ENCODE peak calls at places on chromosome 14, in eight cellular contexts. S, O, C, Z, H, Y, J and P are unnamed samples.

GRCh38 chr14:34539407-34540180 is at the start of gene EAPP:
- DNase-seq in S (peak), O (peak), C (peak), Z (peak), H (peak), Y (peak), J (peak), P (peak)

GRCh38 chr14:103533137-103533998 is 4.4 kb downstream of the TRMT61A start:
- DNase-seq in S (no peak), O (no peak), C (no peak), Z (no peak), H (no peak), Y (no peak), J (no peak), P (no peak)

GRCh38 chr14:91398707-91399106 is 18.9 kb downstream of the CCDC88C start:
- DNase-seq in S (no peak), O (no peak), C (no peak), Z (no peak), H (no peak), Y (no peak), J (peak), P (no peak)

GRCh38 chr14:96119947-96120346 is 80.8 kb downstream of the C14orf132 start:
- DNase-seq in S (no peak), O (no peak), C (no peak), Z (no peak), H (no peak), Y (no peak), J (no peak), P (no peak)

GRCh38 chr14:77717608-77718305 is 9.9 kb downstream of the SLIRP start:
- DNase-seq in S (no peak), O (no peak), C (no peak), Z (no peak), H (no peak), Y (no peak), J (no peak), P (no peak)

GRCh38 chr14:95935228-95935822 is 58.7 kb downstream of the TUNAR start:
- DNase-seq in S (peak), O (peak), C (peak), Z (no peak), H (no peak), Y (peak), J (no peak), P (peak)

GRCh38 chr14:56087824-56088571 is 30.2 kb upstream of the PELI2 start:
- DNase-seq in S (no peak), O (no peak), C (no peak), Z (no peak), H (no peak), Y (no peak), J (no peak), P (no peak)

GRCh38 chr14:36069535-36069900 is 107.0 kb downstream of the PTCSC3 start:
- DNase-seq in S (peak), O (peak), C (peak), Z (peak), H (no peak), Y (peak), J (peak), P (no peak)

GRCh38 chr14:38079268-38079667 is 128.4 kb upstream of the SSTR1 start:
- DNase-seq in S (no peak), O (no peak), C (no peak), Z (no peak), H (peak), Y (no peak), J (no peak), P (no peak)

GRCh38 chr14:52873694-52874093 is 77.2 kb downstream of the FERMT2 start:
- DNase-seq in S (no peak), O (no peak), C (no peak), Z (no peak), H (no peak), Y (no peak), J (no peak), P (peak)

GRCh38 chr14:104107611-104108569 is 22.4 kb downstream of the ASPG start:
- DNase-seq in S (peak), O (no peak), C (no peak), Z (no peak), H (no peak), Y (no peak), J (peak), P (no peak)

GRCh38 chr14:95514131-95515079 is 2.0 kb downstream of the SYNE3 start:
- DNase-seq in S (no peak), O (peak), C (no peak), Z (no peak), H (no peak), Y (no peak), J (no peak), P (no peak)

GRCh38 chr14:30521899-30522736 is 36.8 kb upstream of the G2E3 start:
- DNase-seq in S (peak), O (peak), C (peak), Z (peak), H (peak), Y (peak), J (no peak), P (peak)

GRCh38 chr14:53468876-53469275 is 315.8 kb upstream of the DDHD1 start:
- DNase-seq in S (no peak), O (no peak), C (no peak), Z (no peak), H (no peak), Y (no peak), J (no peak), P (no peak)

GRCh38 chr14:71856199-71856919 is 75.9 kb upstream of the RGS6 start:
- DNase-seq in S (no peak), O (no peak), C (no peak), Z (no peak), H (peak), Y (no peak), J (no peak), P (no peak)

GRCh38 chr14:104215706-104216334 is 77.4 kb downstream of the KIF26A start:
- DNase-seq in S (no peak), O (no peak), C (no peak), Z (no peak), H (no peak), Y (no peak), J (no peak), P (no peak)

GRCh38 chr14:54627718-54628345 is 60.9 kb downstream of the SAMD4A start:
- DNase-seq in S (no peak), O (peak), C (peak), Z (no peak), H (peak), Y (no peak), J (no peak), P (peak)

GRCh38 chr14:100903672-100904185 is at the start of gene RTL1:
- DNase-seq in S (no peak), O (no peak), C (no peak), Z (no peak), H (no peak), Y (no peak), J (peak), P (no peak)

GRCh38 chr14:100294963-100295330 is 11.3 kb downstream of the SLC25A29 start:
- DNase-seq in S (no peak), O (no peak), C (no peak), Z (no peak), H (no peak), Y (no peak), J (no peak), P (no peak)

GRCh38 chr14:20834899-20835298 is 32.3 kb upstream of the RNASE1 start:
- DNase-seq in S (no peak), O (no peak), C (no peak), Z (no peak), H (no peak), Y (no peak), J (no peak), P (no peak)

GRCh38 chr14:104095426-104096310 is 10.2 kb downstream of the ASPG start:
- DNase-seq in S (no peak), O (no peak), C (no peak), Z (no peak), H (no peak), Y (no peak), J (no peak), P (no peak)

GRCh38 chr14:105859717-105860614 is 333.6 kb downstream of the TMEM121 start:
- DNase-seq in S (no peak), O (no peak), C (no peak), Z (no peak), H (no peak), Y (no peak), J (no peak), P (no peak)

GRCh38 chr14:43754838-43755237 is 752.2 kb downstream of the FSCB start:
- DNase-seq in S (no peak), O (peak), C (no peak), Z (no peak), H (no peak), Y (no peak), J (peak), P (no peak)

GRCh38 chr14:70872678-70873020 is 34.6 kb upstream of the PCNX1 start:
- DNase-seq in S (no peak), O (no peak), C (no peak), Z (no peak), H (no peak), Y (no peak), J (no peak), P (no peak)

GRCh38 chr14:96162741-96163140 is 41.9 kb upstream of the BDKRB2 start:
- DNase-seq in S (no peak), O (no peak), C (no peak), Z (no peak), H (no peak), Y (no peak), J (no peak), P (no peak)

GRCh38 chr14:43356984-43357545 is 1150.0 kb downstream of the FSCB start:
- DNase-seq in S (no peak), O (no peak), C (no peak), Z (no peak), H (no peak), Y (no peak), J (no peak), P (no peak)

GRCh38 chr14:75978249-75978731 is 3.5 kb downstream of the TGFB3 start:
- DNase-seq in S (no peak), O (no peak), C (no peak), Z (no peak), H (no peak), Y (no peak), J (no peak), P (no peak)

GRCh38 chr14:42013560-42013959 is 406.9 kb downstream of the LRFN5 start:
- DNase-seq in S (no peak), O (no peak), C (no peak), Z (no peak), H (no peak), Y (no peak), J (no peak), P (peak)

DNA sequence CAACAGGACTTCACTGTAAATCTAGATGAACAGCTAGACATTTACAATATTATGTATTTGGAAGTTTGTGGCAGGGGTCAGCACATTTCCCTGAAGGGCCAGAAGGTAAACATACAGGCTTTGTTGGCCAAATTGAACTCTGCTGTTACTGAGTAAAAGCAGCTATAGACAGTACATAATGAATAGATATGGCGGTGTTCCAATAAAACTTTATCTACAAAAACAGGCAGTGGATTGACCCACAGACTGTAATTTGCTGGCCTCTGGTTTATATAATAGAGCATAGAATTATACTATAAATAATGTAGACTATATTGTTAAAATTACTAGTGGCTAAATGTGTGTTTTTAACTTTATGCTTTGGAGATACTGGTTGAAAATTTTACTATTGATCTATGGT is 25.7 kb downstream of the SERPINA10 start:
- DNase-seq in S (no peak), O (no peak), C (no peak), Z (no peak), H (no peak), Y (no peak), J (no peak), P (no peak)
- TF ChIP-seq EZH2 in S (no peak), O (no peak), C (no peak), Z (no peak), H (no peak), Y (no peak), J (no peak), P (no peak)

DNA sequence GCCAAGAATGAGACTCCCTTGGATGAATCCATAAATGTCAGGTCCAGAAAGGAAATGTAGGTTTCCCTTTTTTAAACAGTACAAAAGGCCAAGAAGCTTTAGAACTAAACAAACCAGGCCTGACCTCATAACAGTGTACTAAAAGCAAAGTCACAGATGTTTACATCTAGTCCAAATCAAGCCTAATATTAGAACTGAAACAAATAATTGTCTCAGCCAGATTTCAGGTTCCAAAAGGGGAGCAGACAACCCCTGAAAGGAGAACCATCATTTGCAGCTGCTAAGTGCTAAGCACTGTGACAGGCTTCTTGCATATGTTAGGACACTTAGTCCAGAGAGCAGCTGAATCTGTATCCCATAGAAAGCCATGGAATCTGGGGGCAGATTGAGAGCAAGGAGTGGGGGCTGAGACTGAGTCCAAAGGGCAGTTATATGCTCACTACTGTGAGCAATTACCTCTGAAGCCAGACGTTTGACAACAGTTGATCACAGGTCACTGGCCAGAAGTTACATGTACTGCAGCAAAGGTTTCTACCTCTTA is 90.1 kb downstream of the STXBP6 start:
- DNase-seq in S (no peak), O (no peak), C (no peak), Z (no peak), H (no peak), Y (peak), J (no peak), P (no peak)
- TF ChIP-seq POLR2AphosphoS5 in S (no peak), O (no peak), C (no peak), Z (no peak), H (no peak), Y (no peak), J (no peak), P (no peak)

DNA sequence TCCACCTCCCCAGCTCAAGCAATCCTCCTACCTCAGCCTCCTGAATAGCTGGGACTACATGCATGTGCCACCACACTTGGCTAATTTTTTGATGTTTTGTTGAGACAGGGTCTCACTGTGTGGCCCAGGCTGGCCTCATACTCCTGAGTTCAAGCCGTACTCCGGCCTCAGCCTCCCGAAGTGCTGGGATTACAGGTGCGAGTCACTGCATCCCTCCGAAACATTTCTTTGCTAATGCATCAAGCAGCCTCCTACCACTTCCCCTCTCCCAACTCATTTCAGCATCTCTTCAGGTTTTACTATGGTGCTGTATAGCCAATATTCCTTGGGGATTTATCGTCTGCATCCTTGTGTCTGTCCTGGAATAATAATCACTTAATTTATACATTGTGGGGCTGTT is 2.3 kb upstream of the SLC22A17 start:
- DNase-seq in S (no peak), O (no peak), C (no peak), Z (no peak), H (no peak), Y (no peak), J (no peak), P (no peak)
- H3K4me3 ChIP-seq in S (no peak), O (no peak), C (no peak), Z (no peak), H (no peak), Y (no peak), J (no peak), P (no peak)

GRCh38 chr14:57866199-57866755 is 385 bp upstream of the SLC35F4 start:
- DNase-seq in S (no peak), O (peak), C (no peak), Z (no peak), H (no peak), Y (no peak), J (no peak), P (no peak)
- TF ChIP-seq EZH2 in S (no peak), O (no peak), C (no peak), Z (no peak), H (no peak), Y (no peak), J (no peak), P (no peak)

DNA sequence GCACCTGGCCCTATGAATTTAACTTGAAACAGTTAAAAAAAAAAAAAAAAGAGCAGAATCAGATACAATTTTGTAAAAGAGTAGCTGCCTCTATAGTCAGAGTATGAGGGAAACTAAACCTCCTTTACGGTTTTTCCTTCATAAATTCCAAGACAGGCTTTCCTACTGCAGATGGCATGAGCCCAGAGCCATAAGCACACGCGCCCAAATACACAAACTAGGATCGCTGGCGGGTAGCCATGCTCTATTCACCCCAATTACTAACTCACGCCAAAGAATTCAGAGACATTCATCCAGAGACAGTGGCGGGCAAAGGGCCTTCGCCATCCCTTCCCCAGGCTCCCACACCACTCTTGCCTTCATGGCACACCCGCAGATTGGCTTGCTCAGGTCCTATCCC is 48.3 kb downstream of the MOK start:
- DNase-seq in S (no peak), O (no peak), C (no peak), Z (no peak), H (no peak), Y (no peak), J (no peak), P (no peak)
- TF ChIP-seq POLR2AphosphoS5 in S (no peak), O (no peak), C (no peak), Z (no peak), H (no peak), Y (no peak), J (no peak), P (no peak)

DNA sequence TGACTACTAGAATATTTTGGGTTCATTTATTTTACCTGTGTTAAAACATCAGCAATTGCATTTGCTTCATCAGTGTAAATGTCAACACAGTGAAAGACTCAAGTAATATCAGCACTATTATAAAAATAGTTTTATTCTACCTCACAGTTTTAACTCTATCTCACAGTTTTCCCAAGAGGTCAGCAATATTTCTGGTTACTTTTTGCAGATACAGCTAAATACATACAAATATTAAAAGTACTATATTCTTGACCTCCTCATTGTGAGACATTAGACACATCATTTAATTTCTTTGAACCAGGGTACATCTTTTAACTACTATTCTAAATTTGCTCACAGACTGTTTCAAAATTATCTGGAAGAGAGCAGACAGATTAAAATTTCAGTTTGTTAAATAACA is 321.7 kb upstream of the OR4E1 start:
- DNase-seq in S (no peak), O (no peak), C (no peak), Z (no peak), H (no peak), Y (no peak), J (no peak), P (no peak)
- H3K4me3 ChIP-seq in S (no peak), O (no peak), C (no peak), Z (no peak), H (no peak), Y (no peak), J (no peak), P (no peak)

GRCh38 chr14:69484444-69485113 is at the start of gene PLEKHD1:
- DNase-seq in S (peak), O (peak), C (no peak), Z (peak), H (no peak), Y (no peak), J (peak), P (no peak)
- TF ChIP-seq EZH2 in S (no peak), O (no peak), C (peak), Z (no peak), H (no peak), Y (no peak), J (no peak), P (no peak)